ENCODE peak calls at places on chromosomes 13 and 19, in six cellular contexts. N is IMR-90, J is neuronal stem cell, W is H1, I is H9, R is trophoblast cell. D is an unnamed sample.

GRCh38 chr19:41876847-41877489 is at the start of gene CD79A:
- DNase-seq in N (no peak), J (no peak), W (no peak), I (no peak), R (no peak), D (no peak)

GRCh38 chr19:15379996-15380647 is 535 bp upstream of the AKAP8 start:
- DNase-seq in N (peak), J (no peak), W (peak), I (peak), R (peak), D (peak)

GRCh38 chr19:18999016-18999758 is 34.1 kb downstream of the SUGP2 start:
- DNase-seq in N (peak), J (no peak), W (no peak), I (no peak), R (no peak), D (no peak)

GRCh38 chr13:77733674-77734073 is 36.2 kb downstream of the SLAIN1 start:
- DNase-seq in N (no peak), J (no peak), W (no peak), I (no peak), R (no peak), D (no peak)

GRCh38 chr13:41678320-41678719 is 221.0 kb downstream of the RGCC start:
- DNase-seq in N (peak), J (no peak), W (no peak), I (no peak), R (no peak), D (no peak)

GRCh38 chr19:1502433-1503088 is 10.3 kb downstream of the ADAMTSL5 start:
- DNase-seq in N (no peak), J (no peak), W (no peak), I (no peak), R (no peak), D (no peak)

GRCh38 chr19:9431475-9431874 is 3.9 kb downstream of the ZNF266 start:
- DNase-seq in N (peak), J (peak), W (peak), I (peak), R (peak), D (peak)

GRCh38 chr19:33235996-33236350 is 10.3 kb upstream of the SLC7A10 start:
- DNase-seq in N (no peak), J (no peak), W (no peak), I (no peak), R (no peak), D (no peak)

GRCh38 chr19:13841339-13842293 is 35.3 kb upstream of the NANOS3 start:
- DNase-seq in N (no peak), J (no peak), W (no peak), I (peak), R (peak), D (peak)

GRCh38 chr13:35804901-35805300 is 326.3 kb downstream of the DCLK1 start:
- DNase-seq in N (peak), J (no peak), W (no peak), I (no peak), R (no peak), D (no peak)

GRCh38 chr19:2702170-2703076 is at the start of gene GNG7:
- DNase-seq in N (peak), J (peak), W (no peak), I (peak), R (peak), D (peak)

GRCh38 chr19:42323473-42323851 is 2.0 kb upstream of the MEGF8 start:
- DNase-seq in N (no peak), J (no peak), W (peak), I (peak), R (no peak), D (no peak)

GRCh38 chr19:49506575-49507105 is 5.8 kb upstream of the FCGRT start:
- DNase-seq in N (no peak), J (peak), W (no peak), I (peak), R (peak), D (peak)

GRCh38 chr13:21435710-21436151 is 23.4 kb downstream of the ZDHHC20 start:
- DNase-seq in N (peak), J (no peak), W (no peak), I (no peak), R (peak), D (peak)

GRCh38 chr13:40220299-40220935 is 446.0 kb downstream of the FOXO1 start:
- DNase-seq in N (no peak), J (no peak), W (no peak), I (no peak), R (peak), D (peak)

GRCh38 chr13:99985243-99985874 is 3.8 kb downstream of the ZIC2 start:
- DNase-seq in N (no peak), J (no peak), W (no peak), I (peak), R (no peak), D (no peak)

GRCh38 chr13:77565635-77566034 is 30.1 kb downstream of the SCEL start:
- DNase-seq in N (peak), J (peak), W (no peak), I (no peak), R (peak), D (peak)

GRCh38 chr19:3039641-3040077 is 10.6 kb upstream of the TLE2 start:
- DNase-seq in N (no peak), J (no peak), W (no peak), I (peak), R (no peak), D (no peak)

GRCh38 chr13:39317284-39317683 is 279.0 kb downstream of the NHLRC3 start:
- DNase-seq in N (peak), J (no peak), W (no peak), I (no peak), R (no peak), D (peak)

GRCh38 chr19:47283405-47284059 is 8.8 kb downstream of the INAFM1 start:
- DNase-seq in N (no peak), J (no peak), W (no peak), I (no peak), R (peak), D (no peak)

GRCh38 chr19:57559008-57559403 is 657 bp downstream of the ZNF550 start:
- DNase-seq in N (no peak), J (no peak), W (no peak), I (peak), R (no peak), D (peak)

DNA sequence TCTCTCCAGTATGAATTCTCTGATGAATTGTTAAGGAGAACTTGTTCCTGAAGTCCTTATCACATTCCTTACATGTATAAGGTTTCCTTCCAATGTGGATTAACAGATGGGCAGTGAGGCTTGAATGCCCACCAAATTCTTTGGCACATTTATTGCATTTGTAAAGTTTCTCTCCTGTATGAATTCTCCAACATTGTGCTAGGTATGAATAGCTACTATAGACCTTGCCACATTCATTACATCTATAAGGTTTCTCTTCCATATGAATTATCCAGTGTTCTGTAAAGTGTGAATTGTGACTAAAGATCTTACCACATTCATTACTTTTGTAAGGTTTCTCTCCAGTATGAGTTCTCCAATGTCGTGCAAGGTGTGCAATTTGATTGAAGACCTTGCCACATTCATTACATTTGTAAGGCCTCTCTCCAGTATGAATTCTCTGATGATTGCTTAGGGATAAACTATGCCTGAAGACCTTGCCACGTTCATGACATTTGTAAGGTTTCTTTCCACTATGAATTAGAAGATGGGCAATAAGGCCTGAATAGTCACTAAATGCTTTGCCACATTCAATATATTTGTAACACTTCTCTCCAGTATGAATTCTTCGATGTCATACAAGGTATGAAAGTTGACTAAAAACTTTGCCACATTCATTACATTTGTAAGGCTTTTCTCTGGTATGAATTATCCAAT is 20.4 kb downstream of the ZNF578 start:
- DNase-seq in N (no peak), J (no peak), W (no peak), I (no peak), R (no peak), D (no peak)
- H3K14ac ChIP-seq in N (no peak), J (no peak), W (no peak), I (no peak), R (no peak), D (no peak)

DNA sequence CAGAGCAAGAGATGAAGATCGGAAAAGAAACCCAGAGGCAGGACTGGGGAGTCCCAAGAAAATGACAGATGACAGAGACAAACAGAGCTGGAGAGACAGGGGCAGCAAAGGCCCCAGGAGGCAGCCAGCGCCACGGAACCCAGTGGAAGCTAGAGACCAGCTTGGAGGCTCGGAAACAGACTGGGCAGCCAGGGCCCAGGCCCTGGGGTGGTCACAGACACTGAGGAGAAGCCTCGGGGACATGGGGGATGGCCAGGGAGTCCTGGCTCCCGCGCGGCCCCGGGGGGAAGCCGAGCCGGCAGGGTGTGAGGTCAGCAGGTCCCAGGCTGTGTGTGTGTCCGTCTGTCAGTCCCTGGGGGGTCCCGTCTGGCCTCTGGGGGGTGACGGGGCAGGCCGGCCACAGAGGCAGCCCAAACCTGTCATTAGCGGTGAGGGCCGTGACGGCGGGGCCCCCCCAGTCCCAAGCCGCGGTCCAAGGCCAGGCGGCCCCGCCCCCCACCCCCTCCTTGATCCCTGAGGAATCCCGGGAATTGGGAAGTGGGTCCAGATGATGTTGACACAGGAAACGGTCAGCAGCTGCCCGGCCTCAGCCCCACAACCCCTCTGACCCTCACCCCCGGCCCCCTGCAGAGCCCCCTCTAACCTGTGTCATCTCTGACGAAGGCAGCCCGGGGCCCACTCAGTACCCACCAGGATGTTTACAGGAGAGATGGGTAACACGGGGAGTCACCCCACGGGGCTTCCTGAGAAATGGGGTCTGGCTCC is 2.5 kb upstream of the TMEM190 start:
- DNase-seq in N (peak), J (no peak), W (no peak), I (no peak), R (no peak), D (peak)
- H3K14ac ChIP-seq in N (peak), J (peak), W (no peak), I (no peak), R (peak), D (peak)

GRCh38 chr13:47268270-47268669 is 371.4 kb upstream of the HTR2A start:
- DNase-seq in N (no peak), J (no peak), W (no peak), I (no peak), R (no peak), D (no peak)
- H3K14ac ChIP-seq in N (no peak), J (no peak), W (no peak), I (no peak), R (no peak), D (no peak)

DNA sequence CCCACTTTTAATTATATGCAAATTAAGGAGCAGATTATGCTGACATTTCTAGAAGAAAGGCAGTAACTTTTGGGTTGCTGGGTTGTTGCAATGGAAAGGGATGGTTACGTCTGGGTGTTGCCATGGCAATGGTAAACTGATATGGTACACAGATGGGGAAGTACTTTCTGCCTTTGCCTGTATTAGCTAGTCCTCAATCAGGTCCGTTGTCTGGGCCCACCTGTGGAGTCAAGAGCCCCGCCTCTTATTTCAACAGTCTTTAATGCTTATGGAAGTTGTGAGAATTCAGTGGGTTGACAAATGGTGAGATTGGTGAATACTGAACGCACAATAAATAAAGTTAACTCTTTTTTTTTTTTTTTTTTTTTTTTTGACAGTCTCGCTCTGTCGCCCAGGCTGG is 30.6 kb upstream of the DPP9 start:
- DNase-seq in N (peak), J (no peak), W (no peak), I (no peak), R (no peak), D (peak)
- H3K14ac ChIP-seq in N (no peak), J (no peak), W (no peak), I (no peak), R (no peak), D (no peak)

GRCh38 chr13:111383591-111384440 is 63.4 kb downstream of the TEX29 start:
- DNase-seq in N (no peak), J (no peak), W (no peak), I (peak), R (no peak), D (no peak)

GRCh38 chr13:111380431-111380830 is 60.0 kb downstream of the TEX29 start:
- DNase-seq in N (no peak), J (no peak), W (no peak), I (peak), R (no peak), D (no peak)

GRCh38 chr13:111382877-111383276 is 62.4 kb downstream of the TEX29 start:
- DNase-seq in N (no peak), J (no peak), W (no peak), I (peak), R (no peak), D (no peak)

GRCh38 chr13:111384441-111385181 is 64.2 kb downstream of the TEX29 start:
- DNase-seq in N (no peak), J (no peak), W (no peak), I (peak), R (no peak), D (no peak)

DNA sequence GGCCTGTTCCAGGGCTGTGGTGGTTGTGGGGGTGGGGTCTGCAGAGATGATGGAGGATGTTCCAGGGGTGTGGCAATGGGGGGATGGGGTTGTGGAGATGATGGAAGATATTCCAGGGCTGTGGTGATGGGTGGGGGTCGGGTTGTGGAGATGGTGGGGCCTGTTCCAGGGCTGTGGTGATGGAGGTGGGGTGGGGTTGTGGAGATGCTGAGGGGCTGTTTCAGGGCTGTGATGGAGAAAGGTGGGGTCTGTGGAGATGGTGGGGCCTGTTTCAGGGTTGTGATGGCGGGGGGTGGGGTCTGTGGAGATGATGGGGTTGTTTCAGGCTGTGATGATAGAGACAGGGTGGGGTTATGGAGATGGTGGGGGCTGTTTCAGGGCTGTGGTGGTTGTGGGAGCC is 62.0 kb downstream of the TEX29 start:
- DNase-seq in N (no peak), J (no peak), W (no peak), I (peak), R (no peak), D (no peak)
- H3K14ac ChIP-seq in N (no peak), J (no peak), W (no peak), I (no peak), R (no peak), D (no peak)

GRCh38 chr19:5249526-5249925 is 91.1 kb downstream of the PTPRS start:
- DNase-seq in N (no peak), J (no peak), W (no peak), I (no peak), R (no peak), D (no peak)
- H3K14ac ChIP-seq in N (no peak), J (no peak), W (no peak), I (no peak), R (no peak), D (no peak)

DNA sequence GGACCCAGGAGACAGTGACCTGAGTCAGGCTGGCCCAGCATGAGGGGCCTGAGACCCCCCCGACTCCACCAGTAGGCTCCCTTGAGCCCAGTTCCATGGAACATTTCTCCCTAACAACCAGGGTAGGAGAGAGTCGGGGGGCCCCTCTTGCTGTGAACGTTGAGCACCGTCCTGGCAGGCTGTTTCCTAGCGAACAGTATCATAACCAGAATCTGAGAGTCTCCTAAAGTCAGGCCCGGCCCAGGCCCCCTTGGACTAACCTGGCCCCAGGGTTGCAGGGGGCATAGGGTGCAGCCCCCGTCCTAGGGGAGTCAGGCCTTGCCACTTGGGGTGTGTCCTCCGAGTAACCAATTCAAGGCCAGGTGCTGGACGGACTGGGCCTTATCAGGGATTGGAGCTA is 13.7 kb downstream of the TMEM150B start:
- DNase-seq in N (no peak), J (no peak), W (no peak), I (no peak), R (no peak), D (no peak)
- H3K14ac ChIP-seq in N (no peak), J (no peak), W (no peak), I (no peak), R (no peak), D (no peak)

GRCh38 chr13:44523176-44524017 is 52.7 kb downstream of the TSC22D1 start:
- DNase-seq in N (peak), J (no peak), W (no peak), I (no peak), R (peak), D (peak)
- H3K14ac ChIP-seq in N (peak), J (no peak), W (no peak), I (no peak), R (no peak), D (no peak)

D was measured in mesenchymal stem cell.